ENCODE peak calls at places on chromosomes 1 and 21, in four cellular contexts. E, X, R and Z are unnamed samples.

GRCh38 chr1:229253170-229253974 is 17.5 kb upstream of the RAB4A start:
- ATAC-seq in E (peak), R (peak), X (peak), Z (peak)

GRCh38 chr1:43781574-43781973 is 74.2 kb downstream of the ST3GAL3 start:
- ATAC-seq in R (no peak), E (no peak), X (no peak), Z (no peak)

GRCh38 chr1:7300893-7301292 is 470.2 kb upstream of the VAMP3 start:
- ATAC-seq in E (no peak), R (no peak), X (no peak), Z (no peak)

GRCh38 chr1:175273656-175274055 is 81.1 kb upstream of the KIAA0040 start:
- ATAC-seq in X (no peak), R (no peak), E (peak), Z (no peak)

GRCh38 chr1:6815722-6816121 is 30.5 kb downstream of the CAMTA1 start:
- ATAC-seq in X (no peak), E (no peak), R (no peak), Z (no peak)

GRCh38 chr1:175904808-175905207 is 161.4 kb upstream of the TNR start:
- ATAC-seq in E (no peak), R (no peak), X (no peak), Z (no peak)

GRCh38 chr1:156963621-156964020 is 43.2 kb downstream of the LRRC71 start:
- ATAC-seq in X (peak), E (peak), R (peak), Z (peak)

GRCh38 chr1:93716974-93717373 is 35.3 kb upstream of the BCAR3 start:
- ATAC-seq in X (no peak), E (no peak), R (peak), Z (peak)

GRCh38 chr1:22636369-22636768 is at the start of gene C1QA:
- ATAC-seq in R (no peak), X (no peak), E (peak), Z (no peak)

GRCh38 chr1:159960721-159961381 is 6.8 kb upstream of the SLAMF9 start:
- ATAC-seq in X (no peak), R (no peak), E (peak), Z (no peak)

GRCh38 chr21:34871026-34871908 is 177.8 kb downstream of the RUNX1 start:
- ATAC-seq in X (no peak), E (no peak), R (no peak), Z (no peak)

GRCh38 chr1:15902882-15903281 is 55.4 kb downstream of the SPEN start:
- ATAC-seq in X (no peak), E (peak), R (no peak), Z (no peak)

GRCh38 chr1:219837274-219837993 is 90.9 kb downstream of the SLC30A10 start:
- ATAC-seq in X (no peak), R (no peak), E (peak), Z (no peak)

GRCh38 chr21:28294046-28294445 is 698.6 kb downstream of the LTN1 start:
- ATAC-seq in R (no peak), E (no peak), X (no peak), Z (no peak)

GRCh38 chr1:181482001-181482430 is 1.3 kb upstream of the CACNA1E start:
- ATAC-seq in R (no peak), X (no peak), E (no peak), Z (no peak)

GRCh38 chr1:44673675-44674112 is 587 bp downstream of the TMEM53 start:
- ATAC-seq in R (no peak), X (no peak), E (peak), Z (no peak)

GRCh38 chr21:27369962-27370578 is 403.2 kb upstream of the ADAMTS5 start:
- ATAC-seq in R (no peak), X (no peak), E (peak), Z (no peak)

GRCh38 chr1:176444286-176444685 is 18.7 kb upstream of the PAPPA2 start:
- ATAC-seq in E (no peak), X (no peak), R (no peak), Z (no peak)

GRCh38 chr1:202958544-202959275 is 598 bp upstream of the ADIPOR1 start:
- ATAC-seq in X (no peak), R (peak), E (no peak), Z (no peak)

GRCh38 chr21:39523930-39524329 is 72.2 kb downstream of the SH3BGR start:
- ATAC-seq in E (no peak), R (no peak), X (no peak), Z (no peak)

GRCh38 chr1:205356424-205357151 is at the start of gene KLHDC8A:
- ATAC-seq in E (peak), X (peak), R (no peak), Z (no peak)

GRCh38 chr1:181430015-181430657 is 53.2 kb upstream of the CACNA1E start:
- ATAC-seq in E (no peak), R (no peak), X (no peak), Z (no peak)

GRCh38 chr1:94535879-94536278 is 5.7 kb downstream of the F3 start:
- ATAC-seq in X (no peak), R (no peak), E (peak), Z (no peak)

GRCh38 chr1:5839811-5840550 is 152.2 kb downstream of the NPHP4 start:
- ATAC-seq in X (no peak), E (no peak), R (no peak), Z (no peak)

GRCh38 chr1:153881764-153882163 is 41.0 kb downstream of the GATAD2B start:
- ATAC-seq in R (no peak), X (no peak), E (peak), Z (no peak)